ENCODE peak calls at places on chromosomes 3 and 15, in eight cellular contexts. V, U, R, X, N, C, A and Y are unnamed samples.

GRCh38 chr3:47007482-47008257 is 28.2 kb downstream of the NBEAL2 start:
- DNase-seq in V (no peak), U (no peak), R (peak; percentile 64), X (peak; percentile 26), N (no peak), C (peak; percentile 43), A (no peak), Y (no peak)

GRCh38 chr3:194925614-194926013 is 239.9 kb downstream of the FAM43A start:
- DNase-seq in V (peak; percentile 70), U (no peak), R (no peak), X (no peak), N (no peak), C (no peak), A (no peak), Y (no peak)

GRCh38 chr3:136343873-136344281 is 93.7 kb downstream of the PCCB start:
- DNase-seq in V (peak; percentile 87), U (peak; percentile 88), R (peak; percentile 95), X (peak; percentile 69), N (no peak), C (peak; percentile 84), A (peak; percentile 12), Y (no peak)

GRCh38 chr3:147589016-147589415 is 179.9 kb downstream of the ZIC1 start:
- DNase-seq in V (no peak), U (no peak), R (no peak), X (no peak), N (no peak), C (no peak), A (no peak), Y (no peak)

GRCh38 chr3:197836244-197836643 is 45.2 kb downstream of the LRCH3 start:
- DNase-seq in V (no peak), U (no peak), R (no peak), X (no peak), N (no peak), C (no peak), A (no peak), Y (no peak)

GRCh38 chr3:110180733-110181132 is 843.4 kb upstream of the DPPA4 start:
- DNase-seq in V (no peak), U (no peak), R (peak; percentile 69), X (no peak), N (no peak), C (no peak), A (no peak), Y (no peak)

GRCh38 chr3:46423588-46423987 is 16.5 kb downstream of the CCRL2 start:
- DNase-seq in V (peak; percentile 42), U (no peak), R (no peak), X (no peak), N (no peak), C (no peak), A (no peak), Y (no peak)

GRCh38 chr3:105997800-105998526 is 129.2 kb upstream of the CBLB start:
- DNase-seq in V (peak; percentile 95), U (no peak), R (no peak), X (no peak), N (no peak), C (no peak), A (no peak), Y (no peak)

GRCh38 chr3:156892701-156893100 is 66.5 kb downstream of the LEKR1 start:
- DNase-seq in V (peak; percentile 44), U (no peak), R (no peak), X (no peak), N (no peak), C (no peak), A (peak; percentile 11), Y (no peak)

GRCh38 chr3:132315851-132316250 is 1.4 kb upstream of the ACP3 start:
- DNase-seq in V (no peak), U (no peak), R (no peak), X (no peak), N (no peak), C (no peak), A (no peak), Y (no peak)

GRCh38 chr15:33313491-33313890 is 2.7 kb downstream of the RYR3 start:
- DNase-seq in V (no peak), U (no peak), R (no peak), X (no peak), N (no peak), C (no peak), A (no peak), Y (no peak)

GRCh38 chr3:123339302-123339701 is 109.6 kb downstream of the ADCY5 start:
- DNase-seq in V (no peak), U (no peak), R (peak; percentile 50), X (no peak), N (no peak), C (no peak), A (no peak), Y (no peak)

GRCh38 chr3:123342631-123343080 is 106.2 kb downstream of the ADCY5 start:
- DNase-seq in V (no peak), U (no peak), R (peak; percentile 58), X (no peak), N (no peak), C (no peak), A (no peak), Y (no peak)

GRCh38 chr3:123344175-123344908 is 104.5 kb downstream of the ADCY5 start:
- DNase-seq in V (no peak), U (no peak), R (peak; percentile 50), X (no peak), N (no peak), C (no peak), A (peak; percentile 71), Y (no peak)

GRCh38 chr3:123343296-123344174 is 105.4 kb downstream of the ADCY5 start:
- DNase-seq in V (no peak), U (no peak), R (peak; percentile 66), X (no peak), N (no peak), C (no peak), A (peak; percentile 18), Y (no peak)

DNA sequence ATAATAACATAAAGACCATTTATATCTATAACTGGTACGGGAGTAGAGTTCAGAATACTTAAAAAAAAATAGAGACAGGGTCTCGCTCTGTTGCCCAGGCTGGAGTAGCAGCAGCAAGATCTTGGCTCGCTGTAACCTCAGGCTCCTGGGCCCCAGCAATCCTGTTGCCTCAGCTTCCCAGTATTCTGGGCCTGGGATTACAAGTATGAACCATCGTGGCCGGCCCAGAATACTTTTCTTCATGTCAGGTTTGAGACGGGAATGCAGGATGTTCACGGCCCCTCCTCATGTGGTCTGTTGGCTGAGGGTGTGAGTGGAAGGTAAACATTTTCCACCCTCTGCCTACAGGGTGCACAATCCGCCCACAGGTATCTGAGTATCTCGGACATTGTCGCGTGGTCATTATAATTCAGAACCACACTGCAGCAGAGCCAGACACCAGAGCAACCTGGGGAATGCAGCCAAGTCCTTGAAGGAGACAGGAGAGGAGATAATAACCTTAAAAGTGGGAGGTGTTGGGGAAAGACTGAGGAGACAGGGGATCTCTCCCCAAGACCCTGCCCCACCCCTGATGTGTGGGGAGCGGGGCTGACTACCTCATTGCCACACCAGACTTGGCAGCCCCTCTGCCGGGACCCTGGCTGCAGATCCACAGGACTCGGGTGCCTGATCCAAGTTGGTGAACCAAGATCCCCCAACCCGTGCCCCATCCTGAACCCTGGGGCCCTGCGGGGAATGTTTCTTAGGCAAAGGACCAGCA is 106.8 kb downstream of the ADCY5 start:
- DNase-seq in V (peak; percentile 18), U (no peak), R (peak; percentile 69), X (no peak), N (no peak), C (no peak), A (no peak), Y (no peak)
- H3K27me3 ChIP-seq in V (no peaks in the 10 kb centered on the region), U (no peaks in the 10 kb centered on the region), R (no peaks in the 10 kb centered on the region), X (peaks cover 51% of the 10 kb centered on the region), N (no peaks in the 10 kb centered on the region), C (no peaks in the 10 kb centered on the region), A (no peaks in the 10 kb centered on the region), Y (no peaks in the 10 kb centered on the region)

DNA sequence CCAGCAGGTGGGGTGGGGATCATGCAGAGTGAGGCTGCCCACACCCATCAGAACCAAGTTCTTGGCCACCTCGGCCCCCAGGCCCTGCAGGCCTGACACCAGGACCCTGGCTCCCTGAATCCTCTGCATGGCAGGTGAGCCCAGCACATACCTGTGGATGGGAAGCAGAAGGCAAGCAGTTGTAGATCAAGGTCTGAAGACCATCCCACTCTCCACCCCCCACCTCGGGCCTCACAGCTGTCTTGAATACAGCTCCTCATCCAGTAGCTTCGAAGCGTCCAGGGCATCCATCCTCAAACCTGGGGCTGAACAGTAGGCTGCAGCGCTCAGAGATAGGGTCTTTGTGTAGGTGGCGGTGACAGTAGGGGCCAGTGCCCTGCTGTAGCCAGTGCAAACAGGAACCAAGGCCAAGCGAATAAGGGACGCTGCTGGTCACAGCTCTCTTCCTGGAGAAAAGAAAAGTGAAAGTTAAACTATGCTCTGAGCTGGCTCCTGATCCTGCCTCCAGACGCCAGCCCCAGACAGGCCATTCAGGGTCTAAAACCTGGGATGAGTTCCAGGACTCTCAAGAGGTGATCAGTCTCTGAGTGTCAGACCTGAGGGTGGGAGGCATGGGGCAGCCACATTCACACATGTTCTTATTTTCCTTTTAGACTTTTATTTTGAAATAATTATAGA is at the start of gene UBA7:
- DNase-seq in V (peak; percentile 60), U (peak; percentile 61), R (peak; percentile 84), X (no peak), N (peak; percentile 47), C (peak; percentile 75), A (no peak), Y (no peak)
- H3K4me3 ChIP-seq in V (no peak within 1 kb of the TSS), U (peak within 1 kb of the TSS; percentile 52), R (peak within 1 kb of the TSS; percentile 60), X (peak within 1 kb of the TSS; percentile 22), N (peak within 1 kb of the TSS; percentile 90), C (peak within 1 kb of the TSS; percentile 41), A (no peak within 1 kb of the TSS), Y (peak within 1 kb of the TSS; percentile 62)

DNA sequence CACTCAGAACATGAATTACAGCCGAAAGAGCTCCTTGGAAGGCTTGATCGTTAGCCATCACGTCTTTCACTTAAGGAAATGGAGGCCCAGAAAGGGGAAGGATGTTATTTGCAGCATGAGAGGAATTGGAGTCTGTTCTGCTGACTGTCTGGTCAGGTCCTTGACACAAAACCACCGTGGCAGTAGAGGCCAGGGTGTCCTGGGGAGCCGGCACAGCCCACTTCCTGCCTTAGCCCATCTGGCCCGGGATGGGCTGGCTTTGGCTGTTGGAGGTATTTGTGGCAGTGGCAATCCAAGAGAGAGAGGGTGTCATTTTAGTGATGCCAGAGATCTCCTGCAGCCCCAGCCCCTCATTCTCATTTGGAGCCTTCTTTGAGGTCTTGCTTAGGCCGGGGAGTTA is 37.4 kb downstream of the ST6GAL1 start:
- DNase-seq in V (no peak), U (no peak), R (no peak), X (no peak), N (no peak), C (peak; percentile 47), A (peak; percentile 56), Y (no peak)
- H3K27ac ChIP-seq in V (no peak overlapping the region), U (no peak overlapping the region), R (peak overlapping the region; percentile 14), X (no peak overlapping the region), N (no peak overlapping the region), C (peak overlapping the region; percentile 31), A (peak overlapping the region; percentile 43), Y (peak overlapping the region; percentile 21)

GRCh38 chr15:42087926-42088800 is 6.2 kb downstream of the PLA2G4D start:
- DNase-seq in V (no peak), U (peak; percentile 22), R (no peak), X (no peak), N (no peak), C (no peak), A (no peak), Y (no peak)

GRCh38 chr15:42088801-42089640 is 5.3 kb downstream of the PLA2G4D start:
- DNase-seq in V (no peak), U (peak; percentile 65), R (no peak), X (no peak), N (no peak), C (no peak), A (no peak), Y (no peak)

GRCh38 chr15:42085236-42085605 is 9.1 kb downstream of the PLA2G4D start:
- DNase-seq in V (peak; percentile 77), U (peak; percentile 38), R (no peak), X (no peak), N (no peak), C (no peak), A (no peak), Y (no peak)

GRCh38 chr15:42085721-42086120 is 8.6 kb downstream of the PLA2G4D start:
- DNase-seq in V (no peak), U (no peak), R (no peak), X (no peak), N (no peak), C (no peak), A (no peak), Y (no peak)

GRCh38 chr15:42087460-42087859 is 6.9 kb downstream of the PLA2G4D start:
- DNase-seq in V (no peak), U (peak; percentile 19), R (no peak), X (no peak), N (no peak), C (no peak), A (no peak), Y (no peak)
- H3K27me3 ChIP-seq in V (peaks cover 6% of the 10 kb centered on the region), U (no peaks in the 10 kb centered on the region), R (peaks cover 5% of the 10 kb centered on the region), X (no peaks in the 10 kb centered on the region), N (no peaks in the 10 kb centered on the region), C (no peaks in the 10 kb centered on the region), A (no peaks in the 10 kb centered on the region), Y (no peaks in the 10 kb centered on the region)